ENCODE peak calls at places on chromosome 17, in nine cellular contexts. D, Z, E, X, I, V, H, U and T are unnamed samples.

GRCh38 chr17:7897773-7898172 is 9.2 kb downstream of the CHD3 start:
- DNase-seq in X (peak; percentile 72), D (no peak), Z (peak; percentile 46), I (no peak), H (peak; percentile 51), E (peak; percentile 23), V (no peak), U (peak; percentile 72), T (no peak)

GRCh38 chr17:68461589-68461988 is 4.3 kb upstream of the WIPI1 start:
- DNase-seq in X (no peak), H (peak; percentile 35), E (no peak), V (no peak), D (no peak), Z (no peak), I (no peak), U (no peak), T (no peak)

GRCh38 chr17:83103200-83103937 is 24.0 kb downstream of the METRNL start:
- DNase-seq in Z (no peak), E (peak; percentile 91), H (peak; percentile 62), X (peak; percentile 68), D (no peak), I (no peak), U (peak; percentile 75), V (peak; percentile 66), T (peak; percentile 93)

GRCh38 chr17:35345926-35346771 is 27.3 kb downstream of the SLFN11 start:
- DNase-seq in X (no peak), V (no peak), E (no peak), H (peak; percentile 45), U (peak; percentile 10), D (no peak), I (no peak), Z (peak; percentile 93), T (peak; percentile 24)

GRCh38 chr17:82767041-82767754 is 15.3 kb downstream of the TBCD start:
- DNase-seq in H (peak; percentile 50), I (no peak), X (peak; percentile 57), D (no peak), E (peak; percentile 44), U (peak; percentile 76), V (no peak), Z (peak; percentile 70), T (peak; percentile 79)

GRCh38 chr17:17538417-17539391 is 42.5 kb upstream of the RASD1 start:
- DNase-seq in Z (peak; percentile 31), X (peak; percentile 89), D (no peak), U (no peak), E (peak; percentile 17), I (no peak), V (no peak), H (peak; percentile 17), T (no peak)

GRCh38 chr17:64992325-64992802 is 64.2 kb downstream of the GNA13 start:
- DNase-seq in I (no peak), H (no peak), E (no peak), U (no peak), D (no peak), V (peak; percentile 97), X (peak; percentile 74), Z (peak; percentile 49), T (no peak)

GRCh38 chr17:13885953-13886889 is 183.1 kb upstream of the COX10 start:
- DNase-seq in V (no peak), I (no peak), X (no peak), D (no peak), Z (no peak), H (no peak), U (no peak), E (no peak), T (no peak)

GRCh38 chr17:56833023-56833811 is 503 bp downstream of the C17orf67 start:
- DNase-seq in Z (peak; percentile 84), D (peak; percentile 20), H (peak; percentile 62), U (peak; percentile 86), I (peak; percentile 31), E (peak; percentile 68), V (peak; percentile 51), X (peak; percentile 49), T (peak; percentile 74)

GRCh38 chr17:16881239-16881924 is 90.5 kb downstream of the TNFRSF13B start:
- DNase-seq in I (no peak), U (no peak), E (no peak), X (no peak), D (no peak), Z (no peak), V (no peak), H (no peak), T (no peak)

GRCh38 chr17:48672340-48672739 is 46.2 kb upstream of the HOXB9 start:
- DNase-seq in U (no peak), H (no peak), V (no peak), I (no peak), Z (no peak), D (no peak), E (no peak), X (no peak), T (no peak)

GRCh38 chr17:2975469-2975958 is 87.9 kb downstream of the OR1D5 start:
- DNase-seq in V (peak; percentile 90), X (no peak), E (no peak), Z (no peak), D (no peak), I (no peak), H (no peak), U (peak; percentile 61), T (no peak)

GRCh38 chr17:19645608-19646250 is 2.8 kb upstream of the ALDH3A2 start:
- DNase-seq in V (no peak), D (no peak), X (peak; percentile 61), Z (peak; percentile 78), H (peak; percentile 7), E (peak; percentile 35), U (peak; percentile 47), I (no peak), T (peak; percentile 82)

GRCh38 chr17:29591737-29592624 is 951 bp upstream of the ANKRD13B start:
- DNase-seq in I (no peak), V (peak; percentile 69), U (peak; percentile 96), D (no peak), Z (peak; percentile 96), E (peak; percentile 88), H (peak; percentile 91), X (peak; percentile 95), T (peak; percentile 99)

GRCh38 chr17:71914812-71915211 is 206.0 kb upstream of the SOX9 start:
- DNase-seq in Z (no peak), X (no peak), D (no peak), I (no peak), V (no peak), E (no peak), H (no peak), U (no peak), T (no peak)

GRCh38 chr17:39251997-39252396 is 26.3 kb upstream of the STAC2 start:
- DNase-seq in D (no peak), V (no peak), U (no peak), E (no peak), X (no peak), H (no peak), Z (no peak), I (no peak), T (no peak)

GRCh38 chr17:76727745-76728456 is 1.3 kb downstream of the METTL23 start:
- DNase-seq in I (no peak), U (no peak), D (peak; percentile 31), E (no peak), Z (peak; percentile 45), X (no peak), V (no peak), H (peak; percentile 25), T (no peak)

GRCh38 chr17:41360291-41360995 is 9.2 kb downstream of the KRT33B start:
- DNase-seq in I (no peak), Z (no peak), X (no peak), H (no peak), E (no peak), V (no peak), D (no peak), U (no peak), T (no peak)

GRCh38 chr17:49633762-49634486 is 44.0 kb downstream of the SPOP start:
- DNase-seq in D (no peak), Z (no peak), V (no peak), E (no peak), H (no peak), X (no peak), I (no peak), U (no peak), T (no peak)

GRCh38 chr17:21034350-21035235 is 8.2 kb downstream of the USP22 start:
- DNase-seq in U (no peak), Z (no peak), V (no peak), D (peak; percentile 38), H (no peak), X (no peak), I (no peak), E (no peak), T (no peak)
- TF ChIP-seq MAX in U (no peak), Z (no peak), V (no peak), D (no peak), H (no peak), X (no peak), I (no peak), E (no peak), T (no peak)

GRCh38 chr17:78040561-78041400 is 82.3 kb downstream of the TNRC6C start:
- DNase-seq in H (peak; percentile 85), D (peak; percentile 21), V (peak; percentile 56), Z (no peak), I (no peak), E (no peak), U (peak; percentile 95), X (peak; percentile 81), T (no peak)
- TF ChIP-seq MAX in H (no peak), D (no peak), V (peak; percentile 86), Z (no peak), I (no peak), E (no peak), U (peak; percentile 81), X (peak; percentile 88), T (no peak)

GRCh38 chr17:80021600-80021999 is 14.1 kb downstream of the TBC1D16 start:
- DNase-seq in I (no peak), E (no peak), X (no peak), D (no peak), H (no peak), Z (no peak), U (no peak), V (no peak), T (no peak)

GRCh38 chr17:80024206-80024972 is 11.3 kb downstream of the TBC1D16 start:
- DNase-seq in X (no peak), V (no peak), Z (no peak), E (no peak), H (no peak), I (no peak), U (no peak), D (no peak), T (no peak)

GRCh38 chr17:80023261-80024205 is 12.1 kb downstream of the TBC1D16 start:
- DNase-seq in D (no peak), U (peak; percentile 61), E (no peak), X (no peak), H (no peak), I (no peak), V (no peak), Z (no peak), T (no peak)

GRCh38 chr17:80017226-80018010 is 18.3 kb downstream of the TBC1D16 start:
- DNase-seq in X (no peak), D (no peak), U (peak; percentile 26), I (no peak), V (no peak), Z (no peak), H (no peak), E (no peak), T (no peak)

GRCh38 chr17:80018917-80019651 is 16.6 kb downstream of the TBC1D16 start:
- DNase-seq in X (no peak), Z (no peak), H (no peak), E (no peak), U (peak; percentile 27), D (no peak), I (no peak), V (no peak), T (no peak)
- TF ChIP-seq MAX in X (no peak), Z (no peak), H (no peak), E (no peak), U (no peak), D (no peak), I (no peak), V (no peak), T (no peak)

GRCh38 chr17:63140255-63140654 is 174.2 kb downstream of the TANC2 start:
- DNase-seq in X (no peak), Z (peak; percentile 44), V (no peak), H (peak; percentile 8), I (no peak), U (no peak), E (no peak), D (peak; percentile 4), T (no peak)
- TF ChIP-seq MAX in X (no peak), Z (no peak), V (no peak), H (no peak), I (no peak), U (no peak), E (no peak), D (no peak), T (no peak)